ENCODE peak calls at places on chromosomes 5 and 9, in ten cellular contexts. R, C, M, Y, E, N, L, U, H and K are unnamed samples.

GRCh38 chr5:116947691-116948528 is 373.3 kb upstream of the SEMA6A start:
- DNase-seq in R (peak), C (peak), M (no peak), Y (peak), E (peak), N (peak), L (peak), U (peak), H (no peak), K (peak)

GRCh38 chr9:70419546-70420266 is 5.2 kb upstream of the KLF9 start:
- DNase-seq in R (peak), C (peak), M (peak), Y (peak), E (peak), N (peak), L (peak), U (peak), H (peak), K (peak)

GRCh38 chr5:14718778-14719177 is 54.3 kb downstream of the OTULIN start:
- DNase-seq in R (no peak), C (no peak), M (no peak), Y (no peak), E (no peak), N (no peak), L (no peak), U (no peak), H (peak), K (no peak)

GRCh38 chr9:69120380-69121154 is 53.5 kb upstream of the TJP2 start:
- DNase-seq in R (no peak), C (peak), M (no peak), Y (no peak), E (peak), N (no peak), L (no peak), U (peak), H (no peak), K (no peak)

GRCh38 chr5:133053463-133053862 is 1.6 kb downstream of the HSPA4 start:
- DNase-seq in R (no peak), C (no peak), M (no peak), Y (no peak), E (no peak), N (no peak), L (no peak), U (no peak), H (no peak), K (no peak)

GRCh38 chr5:28254846-28255245 is 1216.5 kb upstream of the CDH9 start:
- DNase-seq in R (no peak), C (no peak), M (no peak), Y (no peak), E (no peak), N (no peak), L (no peak), U (no peak), H (no peak), K (peak)

GRCh38 chr9:123373941-123374340 is 17.9 kb downstream of the CRB2 start:
- DNase-seq in R (no peak), C (no peak), M (no peak), Y (no peak), E (no peak), N (peak), L (no peak), U (no peak), H (no peak), K (no peak)

GRCh38 chr9:4375424-4376195 is 75.7 kb upstream of the GLIS3 start:
- DNase-seq in R (no peak), C (no peak), M (peak), Y (no peak), E (no peak), N (no peak), L (peak), U (peak), H (no peak), K (peak)

GRCh38 chr5:66814146-66814991 is 218.2 kb downstream of the MAST4 start:
- DNase-seq in R (no peak), C (peak), M (peak), Y (no peak), E (no peak), N (peak), L (peak), U (peak), H (no peak), K (peak)

GRCh38 chr9:123176230-123176629 is 92.2 kb downstream of the STRBP start:
- DNase-seq in R (no peak), C (no peak), M (peak), Y (no peak), E (no peak), N (no peak), L (no peak), U (no peak), H (no peak), K (no peak)

GRCh38 chr5:40474250-40474649 is 205.5 kb upstream of the PTGER4 start:
- DNase-seq in R (no peak), C (no peak), M (no peak), Y (no peak), E (no peak), N (no peak), L (no peak), U (no peak), H (no peak), K (no peak)

GRCh38 chr9:113178087-113178486 is 27.3 kb downstream of the SLC31A2 start:
- DNase-seq in R (no peak), C (no peak), M (peak), Y (no peak), E (no peak), N (no peak), L (no peak), U (no peak), H (no peak), K (peak)

GRCh38 chr5:97000391-97000790 is 64.5 kb downstream of the LNPEP start:
- DNase-seq in R (no peak), C (no peak), M (no peak), Y (no peak), E (no peak), N (no peak), L (no peak), U (no peak), H (no peak), K (no peak)

GRCh38 chr9:7907636-7908195 is 108.1 kb upstream of the DMAC1 start:
- DNase-seq in R (no peak), C (no peak), M (no peak), Y (no peak), E (no peak), N (no peak), L (no peak), U (no peak), H (no peak), K (peak)

GRCh38 chr5:166624573-166624972 is 1666.9 kb upstream of the WWC1 start:
- DNase-seq in R (no peak), C (no peak), M (no peak), Y (no peak), E (no peak), N (no peak), L (no peak), U (no peak), H (no peak), K (no peak)

GRCh38 chr9:33517373-33517772 is 6.7 kb upstream of the ANKRD18B start:
- DNase-seq in R (no peak), C (no peak), M (peak), Y (no peak), E (no peak), N (no peak), L (peak), U (no peak), H (no peak), K (peak)

GRCh38 chr5:179699640-179700298 is 1.0 kb downstream of the CANX start:
- DNase-seq in R (no peak), C (peak), M (peak), Y (no peak), E (peak), N (no peak), L (peak), U (no peak), H (no peak), K (no peak)

GRCh38 chr9:96612105-96612965 is 7.3 kb downstream of the CDC14B start:
- DNase-seq in R (peak), C (peak), M (peak), Y (no peak), E (no peak), N (peak), L (no peak), U (no peak), H (peak), K (peak)

GRCh38 chr5:177537389-177538361 is 16.7 kb downstream of the FAM193B start:
- DNase-seq in R (peak), C (peak), M (peak), Y (no peak), E (no peak), N (no peak), L (no peak), U (no peak), H (peak), K (peak)

GRCh38 chr5:1792842-1793266 is 6.8 kb downstream of the MRPL36 start:
- DNase-seq in R (no peak), C (peak), M (peak), Y (no peak), E (no peak), N (no peak), L (peak), U (no peak), H (no peak), K (peak)

GRCh38 chr5:134553816-134554215 is 28.3 kb downstream of the JADE2 start:
- DNase-seq in R (no peak), C (no peak), M (no peak), Y (no peak), E (no peak), N (no peak), L (no peak), U (no peak), H (no peak), K (no peak)

GRCh38 chr9:89864257-89864656 is 259.4 kb downstream of the GADD45G start:
- DNase-seq in R (no peak), C (no peak), M (no peak), Y (no peak), E (peak), N (no peak), L (no peak), U (no peak), H (peak), K (no peak)

GRCh38 chr5:15620501-15620900 is 120.5 kb downstream of the FBXL7 start:
- DNase-seq in R (no peak), C (no peak), M (peak), Y (no peak), E (no peak), N (no peak), L (no peak), U (no peak), H (peak), K (peak)

GRCh38 chr5:114311943-114312342 is 49.9 kb upstream of the KCNN2 start:
- DNase-seq in R (no peak), C (no peak), M (no peak), Y (no peak), E (no peak), N (no peak), L (no peak), U (no peak), H (no peak), K (no peak)

GRCh38 chr9:4237748-4238511 is 61.9 kb downstream of the GLIS3 start:
- DNase-seq in R (no peak), C (no peak), M (no peak), Y (no peak), E (no peak), N (no peak), L (no peak), U (no peak), H (no peak), K (peak)

GRCh38 chr5:127296321-127296720 is 5.7 kb downstream of the MEGF10 start:
- DNase-seq in R (no peak), C (no peak), M (peak), Y (no peak), E (no peak), N (no peak), L (no peak), U (no peak), H (no peak), K (peak)

GRCh38 chr5:41754857-41755256 is 115.4 kb downstream of the OXCT1 start:
- DNase-seq in R (no peak), C (no peak), M (no peak), Y (no peak), E (no peak), N (no peak), L (peak), U (no peak), H (no peak), K (no peak)

GRCh38 chr5:151718168-151718567 is 31.5 kb upstream of the SPARC start:
- DNase-seq in R (no peak), C (no peak), M (peak), Y (no peak), E (no peak), N (no peak), L (no peak), U (no peak), H (no peak), K (no peak)

GRCh38 chr9:107276966-107277710 is 5.9 kb upstream of the RAD23B start:
- DNase-seq in R (no peak), C (no peak), M (peak), Y (no peak), E (no peak), N (no peak), L (no peak), U (no peak), H (no peak), K (no peak)

GRCh38 chr5:139885172-139885856 is 89.7 kb downstream of the PSD2 start:
- DNase-seq in R (no peak), C (no peak), M (peak), Y (no peak), E (no peak), N (no peak), L (no peak), U (no peak), H (no peak), K (no peak)

GRCh38 chr5:112958774-112959088 is 17.9 kb upstream of the DCP2 start:
- DNase-seq in R (no peak), C (no peak), M (no peak), Y (no peak), E (no peak), N (no peak), L (no peak), U (no peak), H (no peak), K (no peak)

GRCh38 chr9:135932656-135933055 is 25.3 kb upstream of the CAMSAP1 start:
- DNase-seq in R (peak), C (no peak), M (no peak), Y (no peak), E (no peak), N (no peak), L (no peak), U (no peak), H (no peak), K (no peak)

GRCh38 chr5:29382735-29383280 is 1810.7 kb upstream of the CDH6 start:
- DNase-seq in R (no peak), C (no peak), M (no peak), Y (no peak), E (no peak), N (no peak), L (peak), U (no peak), H (no peak), K (no peak)

GRCh38 chr9:36867241-36867640 is 166.8 kb downstream of the PAX5 start:
- DNase-seq in R (peak), C (no peak), M (no peak), Y (no peak), E (peak), N (no peak), L (no peak), U (no peak), H (no peak), K (no peak)

GRCh38 chr9:36867672-36868471 is 166.2 kb downstream of the PAX5 start:
- DNase-seq in R (peak), C (peak), M (no peak), Y (no peak), E (peak), N (no peak), L (no peak), U (no peak), H (no peak), K (no peak)

GRCh38 chr9:36868591-36869282 is 165.3 kb downstream of the PAX5 start:
- DNase-seq in R (peak), C (no peak), M (no peak), Y (no peak), E (peak), N (no peak), L (no peak), U (no peak), H (no peak), K (no peak)

GRCh38 chr9:36865731-36866635 is 168.1 kb downstream of the PAX5 start:
- DNase-seq in R (peak), C (no peak), M (no peak), Y (no peak), E (peak), N (no peak), L (no peak), U (no peak), H (no peak), K (no peak)

DNA sequence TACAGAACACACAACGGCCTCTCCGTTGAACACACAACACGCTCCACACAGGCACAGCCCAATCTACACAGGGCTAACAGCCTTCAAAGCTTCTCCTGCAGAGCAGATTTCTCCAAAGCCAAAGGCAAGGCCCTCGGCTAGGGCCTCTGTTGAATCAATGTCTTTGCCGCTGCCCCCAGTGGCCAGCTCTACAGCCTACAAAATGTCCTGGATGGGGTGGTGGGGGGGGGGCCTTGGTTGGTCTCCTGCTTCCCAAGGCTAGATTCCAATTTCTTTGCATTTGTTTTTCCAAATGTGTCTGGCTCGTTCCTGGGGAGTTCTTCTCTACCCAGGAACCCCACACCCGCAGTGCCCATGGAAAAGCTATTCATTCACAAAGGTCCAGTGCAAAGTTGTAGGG is 167.2 kb downstream of the PAX5 start:
- DNase-seq in R (peak), C (no peak), M (no peak), Y (no peak), E (no peak), N (no peak), L (no peak), U (no peak), H (no peak), K (no peak)
- TF ChIP-seq CTCF in R (no peak), C (no peak), M (peak), Y (no peak), E (no peak), N (no peak), L (no peak), U (no peak), H (no peak), K (peak)

GRCh38 chr5:88688981-88689661 is 193.9 kb downstream of the MEF2C start:
- DNase-seq in R (no peak), C (no peak), M (no peak), Y (no peak), E (no peak), N (no peak), L (no peak), U (no peak), H (no peak), K (no peak)

GRCh38 chr5:88688242-88688959 is 194.6 kb downstream of the MEF2C start:
- DNase-seq in R (no peak), C (no peak), M (no peak), Y (no peak), E (no peak), N (no peak), L (no peak), U (no peak), H (no peak), K (no peak)

GRCh38 chr5:88686077-88686541 is 196.9 kb downstream of the MEF2C start:
- DNase-seq in R (no peak), C (no peak), M (no peak), Y (no peak), E (no peak), N (no peak), L (no peak), U (no peak), H (no peak), K (no peak)

GRCh38 chr5:88686743-88687142 is 196.2 kb downstream of the MEF2C start:
- DNase-seq in R (no peak), C (no peak), M (no peak), Y (no peak), E (no peak), N (no peak), L (no peak), U (no peak), H (no peak), K (no peak)

GRCh38 chr5:88687253-88687955 is 195.6 kb downstream of the MEF2C start:
- DNase-seq in R (no peak), C (no peak), M (no peak), Y (no peak), E (no peak), N (no peak), L (no peak), U (no peak), H (no peak), K (no peak)
- TF ChIP-seq CTCF in R (no peak), C (no peak), M (no peak), Y (no peak), E (no peak), N (no peak), L (no peak), U (no peak), H (no peak), K (no peak)

GRCh38 chr5:135570453-135570764 is 8.4 kb downstream of the CXCL14 start:
- DNase-seq in R (no peak), C (no peak), M (no peak), Y (no peak), E (no peak), N (no peak), L (no peak), U (no peak), H (no peak), K (no peak)
- TF ChIP-seq CTCF in R (no peak), C (no peak), M (peak), Y (no peak), E (no peak), N (no peak), L (no peak), U (no peak), H (no peak), K (no peak)

GRCh38 chr5:153712946-153713345 is 222.5 kb downstream of the GRIA1 start:
- DNase-seq in R (no peak), C (no peak), M (no peak), Y (no peak), E (no peak), N (no peak), L (no peak), U (no peak), H (no peak), K (no peak)

GRCh38 chr5:153713913-153714312 is 223.4 kb downstream of the GRIA1 start:
- DNase-seq in R (no peak), C (no peak), M (no peak), Y (no peak), E (no peak), N (no peak), L (no peak), U (no peak), H (no peak), K (no peak)

GRCh38 chr5:153707626-153708025 is 217.2 kb downstream of the GRIA1 start:
- DNase-seq in R (no peak), C (no peak), M (no peak), Y (no peak), E (no peak), N (no peak), L (no peak), U (no peak), H (no peak), K (no peak)

GRCh38 chr5:153714732-153715287 is 224.3 kb downstream of the GRIA1 start:
- DNase-seq in R (no peak), C (no peak), M (peak), Y (no peak), E (no peak), N (no peak), L (no peak), U (no peak), H (no peak), K (no peak)

GRCh38 chr5:153711755-153712154 is 221.3 kb downstream of the GRIA1 start:
- DNase-seq in R (no peak), C (no peak), M (no peak), Y (no peak), E (no peak), N (no peak), L (no peak), U (no peak), H (no peak), K (no peak)
- TF ChIP-seq CTCF in R (no peak), C (no peak), M (peak), Y (no peak), E (no peak), N (no peak), L (no peak), U (peak), H (no peak), K (no peak)

DNA sequence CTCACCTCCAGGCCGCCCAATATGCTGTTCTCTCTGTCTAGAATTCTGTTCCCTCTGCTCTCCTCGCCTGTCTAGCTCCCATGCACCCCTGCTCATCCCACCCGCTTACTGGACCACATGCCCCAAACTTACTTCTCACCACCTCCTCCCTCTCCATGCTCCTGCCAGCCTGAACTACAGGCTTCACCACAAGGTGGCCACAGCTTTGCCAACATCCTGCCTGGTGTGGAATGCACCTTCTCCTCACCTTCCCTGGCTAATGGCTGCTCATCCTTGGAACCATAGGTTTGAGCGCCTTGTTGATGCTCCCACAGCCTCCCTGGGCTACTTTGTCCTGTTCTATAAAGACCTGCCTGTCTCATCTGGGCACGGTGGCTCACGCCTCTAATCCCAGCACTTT is 9.6 kb downstream of the LAMC3 start:
- DNase-seq in R (peak), C (no peak), M (no peak), Y (no peak), E (no peak), N (no peak), L (no peak), U (no peak), H (no peak), K (no peak)
- TF ChIP-seq CTCF in R (no peak), C (no peak), M (peak), Y (no peak), E (no peak), N (peak), L (peak), U (peak), H (no peak), K (peak)

DNA sequence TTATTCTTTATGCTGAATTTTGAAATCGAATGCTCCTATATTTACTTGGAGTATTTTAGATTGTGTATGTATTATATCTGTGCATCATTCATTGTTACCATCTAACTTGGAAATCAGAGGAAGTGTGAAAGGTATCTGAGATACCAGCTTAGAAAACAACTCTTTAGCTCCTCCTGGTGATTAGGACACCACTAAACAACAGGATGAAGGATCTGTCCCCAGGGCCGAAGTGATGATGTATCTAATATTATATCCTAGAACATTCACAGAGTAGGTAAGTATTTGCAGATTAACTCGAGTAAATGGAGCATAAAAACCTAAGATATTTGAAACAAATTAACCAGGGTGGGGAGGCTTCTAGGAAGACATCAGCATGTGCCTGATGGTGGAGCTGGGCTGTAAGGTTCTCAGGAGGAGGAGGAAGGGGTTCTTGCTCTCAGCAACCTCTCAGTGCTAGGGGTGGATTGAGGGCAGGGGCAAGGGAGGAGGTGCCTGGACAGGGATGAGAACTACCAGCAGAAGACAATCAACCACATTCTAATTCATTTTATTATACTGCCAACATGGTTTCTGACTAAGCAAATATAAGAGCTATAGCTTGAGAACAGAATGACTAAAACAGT is 2.6 kb upstream of the NFIL3 start:
- DNase-seq in R (no peak), C (no peak), M (peak), Y (no peak), E (no peak), N (no peak), L (peak), U (peak), H (no peak), K (no peak)
- TF ChIP-seq CTCF in R (peak), C (peak), M (peak), Y (no peak), E (peak), N (peak), L (peak), U (no peak), H (peak), K (peak)